ENCODE peak calls at places on chromosomes 16 and 17, in ten cellular contexts. One of them, this sample, is unnamed.

GRCh38 chr17:1643293-1643998 is 2.1 kb downstream of the SCARF1 start:
- DNase-seq in AG04450: no peak
- DNase-seq in effector CD4-positive, alpha-beta T cell: peak; percentile 67
- DNase-seq in RWPE1: peak; percentile 70
- DNase-seq in left colon: peak; percentile 81
- DNase-seq in stimulated activated CD8-positive, alpha-beta memory T cell treated with anti-CD3 and anti-CD28 coated beads, Interleukin-12 subunit alpha, Interleukin-12 subunit beta, amount 100 ng/mL, for 4 hours: peak; percentile 31
- DNase-seq in kidney epithelial cell: no peak
- DNase-seq in C1 segment of cervical spinal cord: no peak
- DNase-seq in HT-29: peak; percentile 64
- DNase-seq in activated T-helper 2 cell treated with anti-CD3 and anti-CD28 coated beads, Interferon-gamma antibody, Interleukin-2, Interleukin-4, amounts not matched to agents 10 μg/mL and 5 μg/mL and 100 μg/mL, durations not matched to agents 14 hours and 24 hours and 36 hours: no peak
- DNase-seq in this sample: no peak

GRCh38 chr17:66949501-66949900 is 15.0 kb upstream of the CACNG4 start:
- DNase-seq in C1 segment of cervical spinal cord: no peak
- DNase-seq in stimulated activated CD8-positive, alpha-beta memory T cell treated with anti-CD3 and anti-CD28 coated beads, Interleukin-12 subunit alpha, Interleukin-12 subunit beta, amount 100 ng/mL, for 4 hours: no peak
- DNase-seq in left colon: no peak
- DNase-seq in RWPE1: no peak
- DNase-seq in AG04450: no peak
- DNase-seq in HT-29: no peak
- DNase-seq in effector CD4-positive, alpha-beta T cell: no peak
- DNase-seq in kidney epithelial cell: no peak
- DNase-seq in activated T-helper 2 cell treated with anti-CD3 and anti-CD28 coated beads, Interferon-gamma antibody, Interleukin-2, Interleukin-4, amounts not matched to agents 10 μg/mL and 5 μg/mL and 100 μg/mL, durations not matched to agents 14 hours and 24 hours and 36 hours: no peak
- DNase-seq in this sample: no peak

GRCh38 chr16:31118223-31119155 is 1.0 kb downstream of the KAT8 start:
- DNase-seq in left colon: no peak
- DNase-seq in activated T-helper 2 cell treated with anti-CD3 and anti-CD28 coated beads, Interferon-gamma antibody, Interleukin-2, Interleukin-4, amounts not matched to agents 10 μg/mL and 5 μg/mL and 100 μg/mL, durations not matched to agents 14 hours and 24 hours and 36 hours: no peak
- DNase-seq in kidney epithelial cell: no peak
- DNase-seq in AG04450: no peak
- DNase-seq in stimulated activated CD8-positive, alpha-beta memory T cell treated with anti-CD3 and anti-CD28 coated beads, Interleukin-12 subunit alpha, Interleukin-12 subunit beta, amount 100 ng/mL, for 4 hours: no peak
- DNase-seq in HT-29: no peak
- DNase-seq in C1 segment of cervical spinal cord: no peak
- DNase-seq in effector CD4-positive, alpha-beta T cell: no peak
- DNase-seq in RWPE1: peak; percentile 69
- DNase-seq in this sample: peak; percentile 37

GRCh38 chr17:4953461-4953961 is 2.6 kb downstream of the ENO3 start:
- DNase-seq in C1 segment of cervical spinal cord: no peak
- DNase-seq in kidney epithelial cell: no peak
- DNase-seq in HT-29: no peak
- DNase-seq in activated T-helper 2 cell treated with anti-CD3 and anti-CD28 coated beads, Interferon-gamma antibody, Interleukin-2, Interleukin-4, amounts not matched to agents 10 μg/mL and 5 μg/mL and 100 μg/mL, durations not matched to agents 14 hours and 24 hours and 36 hours: no peak
- DNase-seq in AG04450: no peak
- DNase-seq in RWPE1: no peak
- DNase-seq in effector CD4-positive, alpha-beta T cell: no peak
- DNase-seq in stimulated activated CD8-positive, alpha-beta memory T cell treated with anti-CD3 and anti-CD28 coated beads, Interleukin-12 subunit alpha, Interleukin-12 subunit beta, amount 100 ng/mL, for 4 hours: no peak
- DNase-seq in left colon: no peak
- DNase-seq in this sample: no peak

GRCh38 chr16:51326131-51326856 is 175.2 kb upstream of the SALL1 start:
- DNase-seq in effector CD4-positive, alpha-beta T cell: no peak
- DNase-seq in activated T-helper 2 cell treated with anti-CD3 and anti-CD28 coated beads, Interferon-gamma antibody, Interleukin-2, Interleukin-4, amounts not matched to agents 10 μg/mL and 5 μg/mL and 100 μg/mL, durations not matched to agents 14 hours and 24 hours and 36 hours: no peak
- DNase-seq in C1 segment of cervical spinal cord: no peak
- DNase-seq in stimulated activated CD8-positive, alpha-beta memory T cell treated with anti-CD3 and anti-CD28 coated beads, Interleukin-12 subunit alpha, Interleukin-12 subunit beta, amount 100 ng/mL, for 4 hours: no peak
- DNase-seq in left colon: no peak
- DNase-seq in HT-29: no peak
- DNase-seq in RWPE1: peak; percentile 85
- DNase-seq in AG04450: peak; percentile 58
- DNase-seq in kidney epithelial cell: peak; percentile 41
- DNase-seq in this sample: no peak

GRCh38 chr17:83072600-83073358 is 6.6 kb upstream of the METRNL start:
- DNase-seq in stimulated activated CD8-positive, alpha-beta memory T cell treated with anti-CD3 and anti-CD28 coated beads, Interleukin-12 subunit alpha, Interleukin-12 subunit beta, amount 100 ng/mL, for 4 hours: no peak
- DNase-seq in AG04450: no peak
- DNase-seq in RWPE1: no peak
- DNase-seq in kidney epithelial cell: no peak
- DNase-seq in HT-29: no peak
- DNase-seq in left colon: no peak
- DNase-seq in C1 segment of cervical spinal cord: no peak
- DNase-seq in effector CD4-positive, alpha-beta T cell: no peak
- DNase-seq in activated T-helper 2 cell treated with anti-CD3 and anti-CD28 coated beads, Interferon-gamma antibody, Interleukin-2, Interleukin-4, amounts not matched to agents 10 μg/mL and 5 μg/mL and 100 μg/mL, durations not matched to agents 14 hours and 24 hours and 36 hours: no peak
- DNase-seq in this sample: no peak

GRCh38 chr17:80123791-80124190 is 22.4 kb downstream of the GAA start:
- DNase-seq in kidney epithelial cell: peak; percentile 18
- DNase-seq in stimulated activated CD8-positive, alpha-beta memory T cell treated with anti-CD3 and anti-CD28 coated beads, Interleukin-12 subunit alpha, Interleukin-12 subunit beta, amount 100 ng/mL, for 4 hours: no peak
- DNase-seq in left colon: no peak
- DNase-seq in activated T-helper 2 cell treated with anti-CD3 and anti-CD28 coated beads, Interferon-gamma antibody, Interleukin-2, Interleukin-4, amounts not matched to agents 10 μg/mL and 5 μg/mL and 100 μg/mL, durations not matched to agents 14 hours and 24 hours and 36 hours: no peak
- DNase-seq in RWPE1: no peak
- DNase-seq in HT-29: no peak
- DNase-seq in C1 segment of cervical spinal cord: no peak
- DNase-seq in effector CD4-positive, alpha-beta T cell: no peak
- DNase-seq in AG04450: no peak
- DNase-seq in this sample: peak; percentile 59

GRCh38 chr17:73550561-73550960 is 93.7 kb downstream of the SDK2 start:
- DNase-seq in activated T-helper 2 cell treated with anti-CD3 and anti-CD28 coated beads, Interferon-gamma antibody, Interleukin-2, Interleukin-4, amounts not matched to agents 10 μg/mL and 5 μg/mL and 100 μg/mL, durations not matched to agents 14 hours and 24 hours and 36 hours: no peak
- DNase-seq in left colon: no peak
- DNase-seq in kidney epithelial cell: no peak
- DNase-seq in stimulated activated CD8-positive, alpha-beta memory T cell treated with anti-CD3 and anti-CD28 coated beads, Interleukin-12 subunit alpha, Interleukin-12 subunit beta, amount 100 ng/mL, for 4 hours: no peak
- DNase-seq in C1 segment of cervical spinal cord: no peak
- DNase-seq in effector CD4-positive, alpha-beta T cell: no peak
- DNase-seq in RWPE1: no peak
- DNase-seq in HT-29: no peak
- DNase-seq in AG04450: no peak
- DNase-seq in this sample: no peak

GRCh38 chr16:89035013-89035697 is 58.1 kb upstream of the CBFA2T3 start:
- DNase-seq in activated T-helper 2 cell treated with anti-CD3 and anti-CD28 coated beads, Interferon-gamma antibody, Interleukin-2, Interleukin-4, amounts not matched to agents 10 μg/mL and 5 μg/mL and 100 μg/mL, durations not matched to agents 14 hours and 24 hours and 36 hours: no peak
- DNase-seq in effector CD4-positive, alpha-beta T cell: no peak
- DNase-seq in kidney epithelial cell: no peak
- DNase-seq in stimulated activated CD8-positive, alpha-beta memory T cell treated with anti-CD3 and anti-CD28 coated beads, Interleukin-12 subunit alpha, Interleukin-12 subunit beta, amount 100 ng/mL, for 4 hours: no peak
- DNase-seq in C1 segment of cervical spinal cord: no peak
- DNase-seq in HT-29: no peak
- DNase-seq in left colon: no peak
- DNase-seq in RWPE1: no peak
- DNase-seq in AG04450: no peak
- DNase-seq in this sample: no peak

GRCh38 chr17:77886387-77886728 is 72.1 kb upstream of the TNRC6C start:
- DNase-seq in stimulated activated CD8-positive, alpha-beta memory T cell treated with anti-CD3 and anti-CD28 coated beads, Interleukin-12 subunit alpha, Interleukin-12 subunit beta, amount 100 ng/mL, for 4 hours: no peak
- DNase-seq in left colon: no peak
- DNase-seq in HT-29: no peak
- DNase-seq in effector CD4-positive, alpha-beta T cell: no peak
- DNase-seq in kidney epithelial cell: no peak
- DNase-seq in C1 segment of cervical spinal cord: no peak
- DNase-seq in RWPE1: peak; percentile 22
- DNase-seq in AG04450: no peak
- DNase-seq in activated T-helper 2 cell treated with anti-CD3 and anti-CD28 coated beads, Interferon-gamma antibody, Interleukin-2, Interleukin-4, amounts not matched to agents 10 μg/mL and 5 μg/mL and 100 μg/mL, durations not matched to agents 14 hours and 24 hours and 36 hours: no peak
- DNase-seq in this sample: no peak

GRCh38 chr17:29949708-29950107 is 8.3 kb downstream of the EFCAB5 start:
- DNase-seq in left colon: no peak
- DNase-seq in stimulated activated CD8-positive, alpha-beta memory T cell treated with anti-CD3 and anti-CD28 coated beads, Interleukin-12 subunit alpha, Interleukin-12 subunit beta, amount 100 ng/mL, for 4 hours: no peak
- DNase-seq in kidney epithelial cell: no peak
- DNase-seq in RWPE1: no peak
- DNase-seq in effector CD4-positive, alpha-beta T cell: no peak
- DNase-seq in HT-29: no peak
- DNase-seq in C1 segment of cervical spinal cord: no peak
- DNase-seq in AG04450: no peak
- DNase-seq in activated T-helper 2 cell treated with anti-CD3 and anti-CD28 coated beads, Interferon-gamma antibody, Interleukin-2, Interleukin-4, amounts not matched to agents 10 μg/mL and 5 μg/mL and 100 μg/mL, durations not matched to agents 14 hours and 24 hours and 36 hours: no peak
- DNase-seq in this sample: no peak

GRCh38 chr16:73143681-73144370 is 95.9 kb upstream of the ZFHX3 start:
- DNase-seq in C1 segment of cervical spinal cord: no peak
- DNase-seq in AG04450: no peak
- DNase-seq in HT-29: no peak
- DNase-seq in left colon: no peak
- DNase-seq in stimulated activated CD8-positive, alpha-beta memory T cell treated with anti-CD3 and anti-CD28 coated beads, Interleukin-12 subunit alpha, Interleukin-12 subunit beta, amount 100 ng/mL, for 4 hours: no peak
- DNase-seq in kidney epithelial cell: no peak
- DNase-seq in RWPE1: no peak
- DNase-seq in effector CD4-positive, alpha-beta T cell: no peak
- DNase-seq in activated T-helper 2 cell treated with anti-CD3 and anti-CD28 coated beads, Interferon-gamma antibody, Interleukin-2, Interleukin-4, amounts not matched to agents 10 μg/mL and 5 μg/mL and 100 μg/mL, durations not matched to agents 14 hours and 24 hours and 36 hours: no peak
- DNase-seq in this sample: no peak